ENCODE peak calls at places on chromosomes 2 and 18, in six cellular contexts. One of them, this sample, is unnamed.
A peak's percentile ranks its signal among the peaks of the same experiment; 100 is the strongest.

GRCh38 chr2:48287971-48288370 is 242.0 kb upstream of the STON1 start:
- DNase-seq in ovary: no peak
- DNase-seq in fibroblast of mammary gland: no peak
- DNase-seq in stimulated activated CD4-positive, alpha-beta T cell treated with anti-CD3 and anti-CD28 coated beads, Interleukin-1b, Interleukin-23, amount 100 ng/mL, for 24 hours: no peak
- DNase-seq in effector memory CD8-positive, alpha-beta T cell: no peak
- DNase-seq in H9: no peak
- DNase-seq in this sample: peak; percentile 94

GRCh38 chr18:75158465-75159237 is 50.3 kb downstream of the PTGR3 start:
- DNase-seq in ovary: no peak
- DNase-seq in fibroblast of mammary gland: no peak
- DNase-seq in stimulated activated CD4-positive, alpha-beta T cell treated with anti-CD3 and anti-CD28 coated beads, Interleukin-1b, Interleukin-23, amount 100 ng/mL, for 24 hours: no peak
- DNase-seq in effector memory CD8-positive, alpha-beta T cell: no peak
- DNase-seq in H9: no peak
- DNase-seq in this sample: no peak

GRCh38 chr2:241001413-241002274 is 3.2 kb downstream of the SNED1 start:
- DNase-seq in ovary: no peak
- DNase-seq in fibroblast of mammary gland: no peak
- DNase-seq in stimulated activated CD4-positive, alpha-beta T cell treated with anti-CD3 and anti-CD28 coated beads, Interleukin-1b, Interleukin-23, amount 100 ng/mL, for 24 hours: no peak
- DNase-seq in effector memory CD8-positive, alpha-beta T cell: no peak
- DNase-seq in H9: peak; percentile 22
- DNase-seq in this sample: no peak

GRCh38 chr2:105455488-105455991 is 56.7 kb upstream of the FHL2 start:
- DNase-seq in ovary: no peak
- DNase-seq in fibroblast of mammary gland: peak; percentile 99
- DNase-seq in stimulated activated CD4-positive, alpha-beta T cell treated with anti-CD3 and anti-CD28 coated beads, Interleukin-1b, Interleukin-23, amount 100 ng/mL, for 24 hours: no peak
- DNase-seq in effector memory CD8-positive, alpha-beta T cell: no peak
- DNase-seq in H9: no peak
- DNase-seq in this sample: peak; percentile 2

GRCh38 chr18:49487711-49488310 is 777 bp upstream of the C18orf32 start:
- DNase-seq in ovary: no peak
- DNase-seq in fibroblast of mammary gland: peak; percentile 20
- DNase-seq in stimulated activated CD4-positive, alpha-beta T cell treated with anti-CD3 and anti-CD28 coated beads, Interleukin-1b, Interleukin-23, amount 100 ng/mL, for 24 hours: no peak
- DNase-seq in effector memory CD8-positive, alpha-beta T cell: no peak
- DNase-seq in H9: peak; percentile 35
- DNase-seq in this sample: no peak

GRCh38 chr2:5482929-5483331 is 209.3 kb upstream of the SOX11 start:
- DNase-seq in ovary: peak; percentile 16
- DNase-seq in fibroblast of mammary gland: no peak
- DNase-seq in stimulated activated CD4-positive, alpha-beta T cell treated with anti-CD3 and anti-CD28 coated beads, Interleukin-1b, Interleukin-23, amount 100 ng/mL, for 24 hours: no peak
- DNase-seq in effector memory CD8-positive, alpha-beta T cell: no peak
- DNase-seq in H9: peak; percentile 55
- DNase-seq in this sample: no peak

GRCh38 chr2:58521803-58522602 is 280.9 kb upstream of the FANCL start:
- DNase-seq in ovary: no peak
- DNase-seq in fibroblast of mammary gland: peak; percentile 2
- DNase-seq in stimulated activated CD4-positive, alpha-beta T cell treated with anti-CD3 and anti-CD28 coated beads, Interleukin-1b, Interleukin-23, amount 100 ng/mL, for 24 hours: no peak
- DNase-seq in effector memory CD8-positive, alpha-beta T cell: no peak
- DNase-seq in H9: no peak
- DNase-seq in this sample: no peak

GRCh38 chr2:217054791-217055190 is 194.9 kb upstream of the TNP1 start:
- DNase-seq in ovary: no peak
- DNase-seq in fibroblast of mammary gland: no peak
- DNase-seq in stimulated activated CD4-positive, alpha-beta T cell treated with anti-CD3 and anti-CD28 coated beads, Interleukin-1b, Interleukin-23, amount 100 ng/mL, for 24 hours: no peak
- DNase-seq in effector memory CD8-positive, alpha-beta T cell: no peak
- DNase-seq in H9: no peak
- DNase-seq in this sample: no peak

GRCh38 chr2:20650412-20650879 is 452 bp downstream of the HS1BP3 start:
- DNase-seq in ovary: no peak
- DNase-seq in fibroblast of mammary gland: peak; percentile 54
- DNase-seq in stimulated activated CD4-positive, alpha-beta T cell treated with anti-CD3 and anti-CD28 coated beads, Interleukin-1b, Interleukin-23, amount 100 ng/mL, for 24 hours: no peak
- DNase-seq in effector memory CD8-positive, alpha-beta T cell: no peak
- DNase-seq in H9: peak; percentile 54
- DNase-seq in this sample: peak; percentile 46

GRCh38 chr2:113996826-113997599 is 107.1 kb downstream of the ACTR3 start:
- DNase-seq in ovary: no peak
- DNase-seq in fibroblast of mammary gland: no peak
- DNase-seq in stimulated activated CD4-positive, alpha-beta T cell treated with anti-CD3 and anti-CD28 coated beads, Interleukin-1b, Interleukin-23, amount 100 ng/mL, for 24 hours: no peak
- DNase-seq in effector memory CD8-positive, alpha-beta T cell: no peak
- DNase-seq in H9: no peak
- DNase-seq in this sample: no peak

GRCh38 chr18:22280453-22280750 is 111.0 kb downstream of the GATA6 start:
- DNase-seq in ovary: no peak
- DNase-seq in fibroblast of mammary gland: no peak
- DNase-seq in stimulated activated CD4-positive, alpha-beta T cell treated with anti-CD3 and anti-CD28 coated beads, Interleukin-1b, Interleukin-23, amount 100 ng/mL, for 24 hours: no peak
- DNase-seq in effector memory CD8-positive, alpha-beta T cell: no peak
- DNase-seq in H9: no peak
- DNase-seq in this sample: no peak

GRCh38 chr18:4264347-4264791 is 190.7 kb downstream of the DLGAP1 start:
- DNase-seq in ovary: peak; percentile 68
- DNase-seq in fibroblast of mammary gland: no peak
- DNase-seq in stimulated activated CD4-positive, alpha-beta T cell treated with anti-CD3 and anti-CD28 coated beads, Interleukin-1b, Interleukin-23, amount 100 ng/mL, for 24 hours: no peak
- DNase-seq in effector memory CD8-positive, alpha-beta T cell: no peak
- DNase-seq in H9: no peak
- DNase-seq in this sample: no peak

GRCh38 chr2:25252291-25253152 is 84.1 kb upstream of the POMC start:
- DNase-seq in ovary: peak; percentile 87
- DNase-seq in fibroblast of mammary gland: peak; percentile 28
- DNase-seq in stimulated activated CD4-positive, alpha-beta T cell treated with anti-CD3 and anti-CD28 coated beads, Interleukin-1b, Interleukin-23, amount 100 ng/mL, for 24 hours: no peak
- DNase-seq in effector memory CD8-positive, alpha-beta T cell: no peak
- DNase-seq in H9: peak; percentile 95
- DNase-seq in this sample: peak; percentile 79

GRCh38 chr18:23805898-23806297 is 116.6 kb downstream of the LAMA3 start:
- DNase-seq in ovary: no peak
- DNase-seq in fibroblast of mammary gland: peak; percentile 81
- DNase-seq in stimulated activated CD4-positive, alpha-beta T cell treated with anti-CD3 and anti-CD28 coated beads, Interleukin-1b, Interleukin-23, amount 100 ng/mL, for 24 hours: no peak
- DNase-seq in effector memory CD8-positive, alpha-beta T cell: no peak
- DNase-seq in H9: no peak
- DNase-seq in this sample: no peak

GRCh38 chr18:21369146-21369545 is 127.1 kb downstream of the GREB1L start:
- DNase-seq in ovary: no peak
- DNase-seq in fibroblast of mammary gland: no peak
- DNase-seq in stimulated activated CD4-positive, alpha-beta T cell treated with anti-CD3 and anti-CD28 coated beads, Interleukin-1b, Interleukin-23, amount 100 ng/mL, for 24 hours: no peak
- DNase-seq in effector memory CD8-positive, alpha-beta T cell: no peak
- DNase-seq in H9: no peak
- DNase-seq in this sample: no peak

GRCh38 chr2:203341741-203342310 is 13.6 kb downstream of the ABI2 start:
- DNase-seq in ovary: no peak
- DNase-seq in fibroblast of mammary gland: peak; percentile 12
- DNase-seq in stimulated activated CD4-positive, alpha-beta T cell treated with anti-CD3 and anti-CD28 coated beads, Interleukin-1b, Interleukin-23, amount 100 ng/mL, for 24 hours: no peak
- DNase-seq in effector memory CD8-positive, alpha-beta T cell: no peak
- DNase-seq in H9: no peak
- DNase-seq in this sample: no peak